ENCODE peak calls at places on chromosomes 1 and 21, in four cellular contexts. E, X, B and K are unnamed samples.

GRCh38 chr1:83694449-83694848 is 304.5 kb downstream of the TTLL7 start:
- DNase-seq in E (no peak), X (no peak), B (no peak), K (peak; percentile 51)

GRCh38 chr1:6464514-6464836 is 1.5 kb downstream of the TNFRSF25 start:
- DNase-seq in E (no peak), X (no peak), B (no peak), K (no peak)

GRCh38 chr1:6998267-6998666 is 213.0 kb downstream of the CAMTA1 start:
- DNase-seq in E (no peak), X (no peak), B (no peak), K (peak; percentile 74)

GRCh38 chr1:219666242-219666641 is 53.3 kb upstream of the ZC3H11B start:
- DNase-seq in E (no peak), X (no peak), B (no peak), K (no peak)

GRCh38 chr1:20185834-20186782 is at the start of the genes PLA2G2C and UBXN10:
- DNase-seq in E (no peak), X (no peak), B (peak; percentile 44), K (peak; percentile 64)

GRCh38 chr1:164780863-164781262 is 221.9 kb downstream of the PBX1 start:
- DNase-seq in E (no peak), X (no peak), B (no peak), K (no peak)

GRCh38 chr1:9607352-9607751 is 18.6 kb downstream of the TMEM201 start:
- DNase-seq in E (no peak), X (no peak), B (no peak), K (no peak)

GRCh38 chr1:54977938-54978337 is 2.5 kb upstream of the TMEM61 start:
- DNase-seq in E (no peak), X (no peak), B (no peak), K (no peak)

GRCh38 chr1:43540653-43541071 is 10.0 kb downstream of the PTPRF start:
- DNase-seq in E (peak; percentile 87), X (no peak), B (peak; percentile 85), K (no peak)

GRCh38 chr1:176987016-176987415 is 177.5 kb downstream of the ASTN1 start:
- DNase-seq in E (no peak), X (no peak), B (no peak), K (no peak)

GRCh38 chr1:9766759-9767442 is 56.9 kb downstream of the CLSTN1 start:
- DNase-seq in E (no peak), X (no peak), B (no peak), K (no peak)

GRCh38 chr1:29811727-29812396 is 575.5 kb downstream of the PTPRU start:
- DNase-seq in E (no peak), X (no peak), B (no peak), K (no peak)

GRCh38 chr1:173997796-173998195 is 24.4 kb downstream of the RC3H1 start:
- DNase-seq in E (no peak), X (no peak), B (no peak), K (no peak)

GRCh38 chr1:22451702-22452400 is at the start of gene ZBTB40:
- DNase-seq in E (peak; percentile 99), X (peak; percentile 98), B (peak; percentile 98), K (peak; percentile 93)

GRCh38 chr1:57072775-57073174 is 107.0 kb upstream of the C8B start:
- DNase-seq in E (no peak), X (no peak), B (no peak), K (no peak)

GRCh38 chr1:244653439-244654283 is 735 bp downstream of the DESI2 start:
- DNase-seq in E (peak; percentile 38), X (peak; percentile 80), B (no peak), K (no peak)

GRCh38 chr1:60560701-60561100 is 487.1 kb upstream of the C1orf87 start:
- DNase-seq in E (no peak), X (no peak), B (no peak), K (no peak)

GRCh38 chr1:110255388-110255787 is 45.3 kb downstream of the KCNC4 start:
- DNase-seq in E (no peak), X (no peak), B (no peak), K (no peak)

GRCh38 chr1:212186427-212187207 is 98.6 kb upstream of the PPP2R5A start:
- DNase-seq in E (no peak), X (no peak), B (no peak), K (no peak)

GRCh38 chr1:180228648-180229482 is 1.2 kb upstream of the LHX4 start:
- DNase-seq in E (no peak), X (no peak), B (no peak), K (peak; percentile 46)

GRCh38 chr1:153346067-153346723 is 2.4 kb downstream of the PGLYRP4 start:
- DNase-seq in E (no peak), X (no peak), B (no peak), K (peak; percentile 7)

GRCh38 chr1:12561121-12561520 is 56.9 kb downstream of the DHRS3 start:
- DNase-seq in E (no peak), X (no peak), B (no peak), K (no peak)

GRCh38 chr1:7616076-7616833 is 154.8 kb upstream of the VAMP3 start:
- DNase-seq in E (peak; percentile 36), X (no peak), B (no peak), K (no peak)

GRCh38 chr1:38045431-38046332 is 911 bp downstream of the POU3F1 start:
- DNase-seq in E (no peak), X (no peak), B (peak; percentile 28), K (peak; percentile 49)

GRCh38 chr1:24928631-24929090 is 1.4 kb downstream of the RUNX3 start:
- DNase-seq in E (no peak), X (no peak), B (no peak), K (no peak)

GRCh38 chr21:14737922-14738321 is 191.8 kb upstream of the SAMSN1 start:
- DNase-seq in E (peak; percentile 62), X (no peak), B (no peak), K (peak; percentile 46)

GRCh38 chr1:26996024-26996423 is 2.5 kb downstream of the TRNP1 start:
- DNase-seq in E (no peak), X (no peak), B (no peak), K (no peak)

GRCh38 chr21:40393091-40393490 is 453.9 kb downstream of the DSCAM start:
- DNase-seq in E (no peak), X (no peak), B (no peak), K (no peak)

GRCh38 chr1:205075642-205076155 is 8.6 kb downstream of the TMEM81 start:
- DNase-seq in E (no peak), X (peak; percentile 62), B (no peak), K (no peak)

GRCh38 chr1:2208309-2209239 is 14.0 kb upstream of the FAAP20 start:
- DNase-seq in E (peak; percentile 76), X (peak; percentile 83), B (peak; percentile 76), K (no peak)

GRCh38 chr1:215421772-215422171 is 145.3 kb upstream of the KCTD3 start:
- DNase-seq in E (no peak), X (no peak), B (no peak), K (no peak)

GRCh38 chr1:43306688-43307457 is 6.1 kb downstream of the TIE1 start:
- DNase-seq in E (no peak), X (no peak), B (no peak), K (no peak)

GRCh38 chr1:59686170-59686569 is 128.6 kb upstream of the HOOK1 start:
- DNase-seq in E (no peak), X (no peak), B (no peak), K (no peak)

GRCh38 chr1:34597877-34598514 is 156.9 kb upstream of the GJB5 start:
- DNase-seq in E (peak; percentile 10), X (no peak), B (peak; percentile 21), K (peak; percentile 72)

DNA sequence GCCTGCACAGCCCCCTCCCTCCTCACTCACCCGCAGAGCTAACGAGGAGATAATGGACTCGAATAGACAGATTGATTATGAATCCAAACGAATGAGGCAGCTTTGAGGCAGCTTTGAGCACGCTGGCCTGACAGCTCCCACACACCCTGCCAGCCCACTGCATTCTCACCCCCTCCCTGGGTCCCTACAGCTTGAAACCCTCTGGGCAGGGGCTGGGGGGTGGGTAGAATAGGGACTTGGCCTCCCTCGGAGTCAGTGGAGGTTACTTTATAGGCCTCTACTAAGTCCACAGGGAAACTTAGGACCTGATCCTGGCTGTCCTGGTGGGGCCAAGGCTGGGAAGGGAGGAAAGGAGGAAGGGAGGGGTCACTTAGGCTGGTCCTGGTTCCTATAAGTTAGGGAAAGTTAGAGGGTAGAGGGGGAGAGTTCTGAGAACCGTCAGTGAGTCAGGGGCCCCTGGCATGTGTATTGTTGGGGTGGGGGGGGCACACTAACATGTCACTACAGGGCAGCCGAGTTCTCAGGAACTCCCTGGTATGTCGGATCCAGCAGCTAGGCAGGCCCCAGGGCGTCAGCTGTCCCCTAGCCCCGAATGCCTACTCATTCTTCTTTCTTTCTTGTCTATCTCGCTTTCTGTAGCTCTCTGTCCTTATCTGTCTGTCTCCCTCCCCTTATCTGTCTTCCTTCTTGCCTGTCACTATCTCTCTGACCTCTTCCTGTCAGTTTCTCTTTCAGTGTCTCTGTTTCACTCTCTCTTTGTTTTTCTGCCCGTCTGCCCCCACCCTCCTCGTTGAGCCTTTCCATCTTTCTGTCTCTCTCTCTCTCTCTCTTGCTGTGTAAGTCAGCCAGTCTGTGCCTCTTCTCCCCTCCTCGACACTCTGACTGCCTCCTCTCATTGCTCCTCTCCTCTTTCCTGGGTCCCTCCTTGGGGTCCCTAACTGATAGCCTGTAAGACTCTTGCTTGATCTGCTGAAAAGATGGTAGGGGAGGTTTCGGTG is 2.2 kb downstream of the NTRK1 start:
- DNase-seq in E (no peak), X (no peak), B (no peak), K (no peak)
- H3K27me3 ChIP-seq in E (peaks cover 31% of the 10 kb centered on the region), X (peaks cover 91% of the 10 kb centered on the region), B (no peaks in the 10 kb centered on the region), K (no peaks in the 10 kb centered on the region)

GRCh38 chr1:226482196-226482595 is 66.4 kb upstream of the STUM start:
- DNase-seq in E (no peak), X (no peak), B (no peak), K (peak; percentile 11)

GRCh38 chr1:226480459-226480858 is 68.1 kb upstream of the STUM start:
- DNase-seq in E (no peak), X (no peak), B (no peak), K (no peak)

GRCh38 chr1:226479432-226479831 is 69.1 kb upstream of the STUM start:
- DNase-seq in E (peak; percentile 14), X (no peak), B (no peak), K (no peak)

GRCh38 chr1:226482975-226483660 is 65.4 kb upstream of the STUM start:
- DNase-seq in E (no peak), X (no peak), B (no peak), K (peak; percentile 42)

GRCh38 chr1:226481133-226481532 is 67.4 kb upstream of the STUM start:
- DNase-seq in E (no peak), X (no peak), B (no peak), K (no peak)
- H3K27me3 ChIP-seq in E (peaks cover 9% of the 10 kb centered on the region), X (peaks cover 27% of the 10 kb centered on the region), B (no peaks in the 10 kb centered on the region), K (no peaks in the 10 kb centered on the region)

GRCh38 chr1:39729030-39729429 is 9.7 kb upstream of the PPIE start:
- DNase-seq in E (no peak), X (no peak), B (no peak), K (no peak)
- H3K27me3 ChIP-seq in E (peaks cover 80% of the 10 kb centered on the region), X (peaks cover 81% of the 10 kb centered on the region), B (no peaks in the 10 kb centered on the region), K (no peaks in the 10 kb centered on the region)

DNA sequence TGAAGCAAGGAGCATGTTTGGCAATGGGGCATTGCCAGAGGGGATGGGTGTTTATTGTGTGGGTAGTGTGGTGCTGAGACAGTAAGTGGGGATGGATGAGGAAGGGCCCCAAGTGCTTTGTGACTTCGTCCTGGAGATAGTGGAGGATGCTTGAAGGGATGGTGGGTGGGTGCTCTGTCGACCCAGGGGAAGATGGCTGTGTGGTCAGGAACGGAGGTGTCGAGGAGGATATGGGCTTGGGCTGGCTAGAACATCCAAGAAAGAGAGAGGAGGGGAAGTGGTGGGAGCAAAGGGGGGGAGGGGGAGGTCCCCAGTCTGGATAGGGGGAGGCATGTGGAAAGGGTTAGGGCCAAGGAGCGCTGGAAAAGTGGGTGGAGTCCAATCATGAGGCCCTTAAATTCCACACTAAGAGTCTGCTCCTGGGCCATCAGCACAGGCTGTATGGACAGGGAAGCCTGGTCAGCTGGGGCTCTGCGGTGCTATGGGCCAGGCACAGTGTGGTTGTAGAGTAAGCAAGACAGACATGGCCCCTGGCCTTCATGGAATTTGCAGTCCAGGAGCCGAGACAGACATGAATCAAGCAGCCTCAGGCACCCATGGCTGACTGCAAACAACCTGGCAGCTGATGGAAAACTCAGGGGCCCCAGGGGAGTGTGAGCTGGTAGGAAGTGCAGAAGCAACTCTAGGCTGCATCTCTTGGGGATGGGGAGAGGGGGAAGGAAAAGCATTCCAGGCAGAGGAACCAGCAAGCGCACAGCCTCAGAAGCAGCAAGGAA is 36.3 kb downstream of the EDN2 start:
- DNase-seq in E (no peak), X (no peak), B (no peak), K (no peak)
- H3K27me3 ChIP-seq in E (no peaks in the 10 kb centered on the region), X (no peaks in the 10 kb centered on the region), B (no peaks in the 10 kb centered on the region), K (no peaks in the 10 kb centered on the region)